ENCODE peak calls at places on chromosomes 11 and 22, in ten cellular contexts. T is ovary, D is sigmoid colon, M is transverse colon, R is A549, L is tibial nerve, V is suprapubic skin, F is stomach, N is SK-N-SH, Y is H1. C is an unnamed sample.

GRCh38 chr11:66072518-66072917 is 2.4 kb downstream of the PACS1 start:
- DNase-seq in D (no peak), L (no peak), T (no peak), R (no peak), V (no peak), Y (no peak), N (no peak), M (no peak), F (no peak), C (no peak)

GRCh38 chr22:28116261-28116673 is 197.2 kb upstream of the PITPNB start:
- DNase-seq in Y (no peak), T (peak; percentile 42), D (peak; percentile 83), R (no peak), L (no peak), N (no peak), V (no peak), F (no peak), M (peak; percentile 14), C (peak; percentile 93)

GRCh38 chr11:10930961-10931760 is 73.3 kb upstream of the ZBED5 start:
- DNase-seq in M (peak; percentile 70), R (peak; percentile 74), Y (peak; percentile 79), V (peak; percentile 87), F (peak; percentile 53), D (peak; percentile 93), N (peak; percentile 83), L (peak; percentile 48), T (peak; percentile 82), C (peak; percentile 94)

GRCh38 chr22:46064236-46064965 is 85.9 kb upstream of the PPARA start:
- DNase-seq in R (no peak), N (peak; percentile 70), M (peak; percentile 6), L (no peak), D (peak; percentile 63), V (peak; percentile 79), Y (no peak), T (peak; percentile 47), F (peak; percentile 33), C (no peak)

GRCh38 chr22:49992921-49993648 is 19.5 kb downstream of the IL17REL start:
- DNase-seq in M (peak; percentile 83), T (no peak), L (no peak), D (peak; percentile 66), R (peak; percentile 44), Y (peak; percentile 73), V (peak; percentile 79), F (peak; percentile 80), N (peak; percentile 85), C (no peak)

GRCh38 chr11:119684361-119685072 is 44.5 kb downstream of the NECTIN1 start:
- DNase-seq in T (no peak), Y (no peak), V (no peak), M (no peak), D (no peak), R (peak; percentile 13), F (no peak), N (peak; percentile 69), L (no peak), C (no peak)

GRCh38 chr11:115497303-115497702 is 6.9 kb downstream of the CADM1 start:
- DNase-seq in V (no peak), D (no peak), M (no peak), F (no peak), N (no peak), R (no peak), T (no peak), L (no peak), Y (no peak), C (no peak)

GRCh38 chr22:36955691-36956090 is 42.3 kb downstream of the CSF2RB start:
- DNase-seq in Y (no peak), V (no peak), R (no peak), T (no peak), L (no peak), M (no peak), F (no peak), N (no peak), D (no peak), C (no peak)

GRCh38 chr11:126592496-126593410 is 237.3 kb downstream of the ST3GAL4 start:
- DNase-seq in R (no peak), M (no peak), V (no peak), D (no peak), T (no peak), Y (no peak), L (no peak), F (no peak), N (no peak), C (no peak)

GRCh38 chr11:107293677-107294344 is 163.8 kb downstream of the CWF19L2 start:
- DNase-seq in V (no peak), Y (no peak), M (no peak), R (no peak), L (no peak), F (no peak), T (no peak), D (no peak), N (no peak), C (no peak)

GRCh38 chr11:68297494-68297811 is 14.9 kb upstream of the LRP5 start:
- DNase-seq in M (no peak), T (no peak), V (no peak), R (no peak), L (no peak), D (no peak), N (no peak), F (no peak), Y (no peak), C (no peak)

GRCh38 chr11:11620966-11621880 is 582 bp downstream of the GALNT18 start:
- DNase-seq in L (no peak), T (peak; percentile 30), D (peak; percentile 78), M (peak; percentile 31), F (peak; percentile 33), R (peak; percentile 21), Y (no peak), V (no peak), N (peak; percentile 59), C (peak; percentile 92)

GRCh38 chr22:38271927-38272372 is 860 bp downstream of the TMEM184B start:
- DNase-seq in Y (peak; percentile 68), L (no peak), F (peak; percentile 71), T (peak; percentile 53), V (no peak), M (peak; percentile 69), R (no peak), N (no peak), D (no peak), C (no peak)

GRCh38 chr11:119147604-119148333 is 1.1 kb upstream of the ABCG4 start:
- DNase-seq in T (no peak), L (no peak), R (no peak), M (no peak), V (no peak), D (no peak), F (no peak), N (no peak), Y (no peak), C (no peak)

GRCh38 chr11:129698212-129698611 is 117.4 kb upstream of the TMEM45B start:
- DNase-seq in V (no peak), L (no peak), R (no peak), D (no peak), F (no peak), N (no peak), Y (no peak), T (no peak), M (no peak), C (no peak)

GRCh38 chr22:20782601-20783299 is 8.8 kb downstream of the SERPIND1 start:
- DNase-seq in V (no peak), F (no peak), N (no peak), Y (no peak), T (no peak), R (no peak), M (no peak), L (no peak), D (no peak), C (no peak)

GRCh38 chr22:20786048-20786447 is 12.1 kb downstream of the SERPIND1 start:
- DNase-seq in T (no peak), L (no peak), F (no peak), Y (no peak), N (no peak), V (no peak), M (no peak), R (no peak), D (no peak), C (no peak)

GRCh38 chr22:20785415-20785814 is 11.5 kb downstream of the SERPIND1 start:
- DNase-seq in T (no peak), M (no peak), Y (no peak), D (no peak), N (no peak), R (no peak), F (no peak), L (no peak), V (no peak), C (no peak)

GRCh38 chr22:20783300-20783673 is 9.4 kb downstream of the SERPIND1 start:
- DNase-seq in D (no peak), T (no peak), Y (no peak), M (no peak), V (no peak), N (no peak), F (no peak), L (no peak), R (no peak), C (no peak)

GRCh38 chr22:20783844-20784723 is 10.2 kb downstream of the SERPIND1 start:
- DNase-seq in Y (peak; percentile 56), R (peak; percentile 30), T (no peak), F (no peak), D (no peak), N (peak; percentile 59), M (peak; percentile 31), L (peak; percentile 77), V (no peak), C (no peak)
- TF ChIP-seq EP300 in Y (no peak), R (no peak), T (no peak), F (no peak), D (no peak), N (no peak), M (no peak), L (no peak), V (no peak), C (no peak)

GRCh38 chr11:69563946-69564780 is 76.8 kb upstream of the CCND1 start:
- DNase-seq in D (peak; percentile 35), M (no peak), N (no peak), Y (no peak), L (no peak), F (no peak), T (no peak), V (peak; percentile 37), R (no peak), C (no peak)
- TF ChIP-seq EP300 in D (no peak), M (no peak), N (no peak), Y (no peak), L (no peak), F (no peak), T (no peak), V (no peak), R (no peak), C (no peak)

DNA sequence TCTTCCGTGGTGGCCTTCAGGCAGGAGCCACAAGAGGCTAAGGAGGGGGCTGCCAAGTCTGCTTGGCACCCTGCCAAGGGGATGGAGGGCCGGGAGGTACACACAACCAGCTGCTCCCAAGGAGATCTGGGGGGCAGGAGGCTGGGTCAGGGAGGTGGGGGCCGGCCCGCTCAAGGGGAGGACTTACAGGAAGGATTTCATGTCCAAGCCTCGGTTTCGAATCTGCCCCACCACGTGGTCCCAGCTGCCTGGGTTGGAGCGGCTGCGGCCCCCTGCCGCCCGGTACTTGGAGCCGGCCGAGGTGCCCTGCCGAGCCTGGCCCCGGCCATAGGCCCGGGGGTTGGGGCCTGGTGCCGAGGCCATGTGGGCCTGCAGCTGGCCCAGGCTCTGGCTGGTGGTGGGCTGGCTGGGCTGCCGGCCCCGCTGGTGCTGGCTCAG is 33.5 kb downstream of the LRRC10B start:
- DNase-seq in N (peak; percentile 83), T (peak; percentile 43), L (no peak), M (no peak), V (no peak), F (no peak), Y (peak; percentile 63), R (no peak), D (no peak), C (no peak)
- TF ChIP-seq EP300 in N (no peak), T (no peak), L (no peak), M (no peak), V (no peak), F (no peak), Y (no peak), R (no peak), D (no peak), C (no peak)

GRCh38 chr11:75536786-75537629 is 11.3 kb upstream of the GDPD5 start:
- DNase-seq in R (no peak), N (no peak), M (no peak), T (no peak), V (no peak), L (no peak), Y (no peak), D (no peak), F (no peak), C (no peak)
- TF ChIP-seq EP300 in R (no peak), N (no peak), M (no peak), T (no peak), V (no peak), L (no peak), Y (no peak), D (no peak), F (no peak), C (no peak)